ENCODE peak calls at places on chromosomes 7 and 10, in eight cellular contexts. F, V, U, Y, D, R, A and X are unnamed samples.

GRCh38 chr10:100340948-100341847 is 5.8 kb upstream of the SCD start:
- DNase-seq in F (peak), V (no peak), U (peak), Y (no peak), D (no peak), R (no peak), A (no peak), X (no peak)

GRCh38 chr7:83751217-83751616 is 102.3 kb upstream of the SEMA3E start:
- DNase-seq in F (peak), V (no peak), U (peak), Y (no peak), D (no peak), R (peak), A (no peak), X (no peak)

GRCh38 chr10:85105614-85106013 is 777.2 kb downstream of the CCSER2 start:
- DNase-seq in F (no peak), V (peak), U (no peak), Y (no peak), D (no peak), R (no peak), A (no peak), X (no peak)

GRCh38 chr10:117342638-117343037 is 32.6 kb downstream of the PDZD8 start:
- DNase-seq in F (peak), V (no peak), U (no peak), Y (no peak), D (no peak), R (peak), A (no peak), X (no peak)

GRCh38 chr7:37930226-37930948 is 9.9 kb downstream of the EPDR1 start:
- DNase-seq in F (peak), V (no peak), U (peak), Y (no peak), D (no peak), R (no peak), A (no peak), X (no peak)

GRCh38 chr10:125840955-125841354 is 17.6 kb downstream of the BCCIP start:
- DNase-seq in F (peak), V (no peak), U (peak), Y (no peak), D (peak), R (peak), A (no peak), X (no peak)

GRCh38 chr10:79007037-79007842 is 61.5 kb upstream of the ZMIZ1 start:
- DNase-seq in F (no peak), V (no peak), U (peak), Y (no peak), D (no peak), R (no peak), A (no peak), X (no peak)

GRCh38 chr10:24383681-24384106 is 174.8 kb downstream of the KIAA1217 start:
- DNase-seq in F (peak), V (peak), U (peak), Y (peak), D (peak), R (peak), A (no peak), X (peak)

GRCh38 chr10:86969421-86970041 is 1.2 kb downstream of the ADIRF start:
- DNase-seq in F (peak), V (no peak), U (peak), Y (no peak), D (no peak), R (peak), A (no peak), X (no peak)

GRCh38 chr7:44796034-44796503 is 412 bp upstream of the PPIA start:
- DNase-seq in F (peak), V (peak), U (no peak), Y (no peak), D (peak), R (peak), A (peak), X (peak)

GRCh38 chr10:62755662-62756653 is 48.6 kb upstream of the ADO start:
- DNase-seq in F (no peak), V (no peak), U (no peak), Y (no peak), D (no peak), R (no peak), A (peak), X (no peak)

GRCh38 chr7:143492043-143492471 is 14.4 kb downstream of the TAS2R41 start:
- DNase-seq in F (peak), V (no peak), U (peak), Y (no peak), D (no peak), R (peak), A (no peak), X (no peak)

GRCh38 chr10:46270086-46270811 is 16.5 kb upstream of the ANTXRL start:
- DNase-seq in F (no peak), V (no peak), U (no peak), Y (no peak), D (no peak), R (no peak), A (peak), X (no peak)

GRCh38 chr10:24009736-24010135 is 199.2 kb upstream of the KIAA1217 start:
- DNase-seq in F (no peak), V (no peak), U (no peak), Y (no peak), D (no peak), R (no peak), A (no peak), X (no peak)

GRCh38 chr7:80934286-80934685 is 15.4 kb upstream of the SEMA3C start:
- DNase-seq in F (peak), V (no peak), U (no peak), Y (no peak), D (no peak), R (peak), A (no peak), X (no peak)

GRCh38 chr10:24848169-24848688 is 104.2 kb downstream of the PRTFDC1 start:
- DNase-seq in F (peak), V (no peak), U (peak), Y (no peak), D (no peak), R (no peak), A (no peak), X (no peak)

GRCh38 chr10:132098539-132099421 is 33.0 kb downstream of the JAKMIP3 start:
- DNase-seq in F (no peak), V (no peak), U (no peak), Y (no peak), D (no peak), R (no peak), A (no peak), X (no peak)

GRCh38 chr7:142516038-142516501 is 233.2 kb upstream of the PRSS1 start:
- DNase-seq in F (peak), V (peak), U (peak), Y (no peak), D (peak), R (peak), A (peak), X (peak)

GRCh38 chr10:128545216-128545615 is 419.0 kb upstream of the MKI67 start:
- DNase-seq in F (no peak), V (no peak), U (no peak), Y (no peak), D (no peak), R (no peak), A (no peak), X (no peak)

GRCh38 chr10:66982792-66983481 is 57.1 kb downstream of the LRRTM3 start:
- DNase-seq in F (no peak), V (peak), U (no peak), Y (no peak), D (no peak), R (no peak), A (no peak), X (peak)

GRCh38 chr7:94578615-94579014 is 69.0 kb downstream of the CASD1 start:
- DNase-seq in F (no peak), V (no peak), U (peak), Y (no peak), D (no peak), R (no peak), A (no peak), X (peak)

GRCh38 chr10:50407077-50407801 is 155.9 kb upstream of the ASAH2 start:
- DNase-seq in F (no peak), V (no peak), U (no peak), Y (no peak), D (no peak), R (no peak), A (no peak), X (no peak)

GRCh38 chr7:41451826-41452225 is 251.1 kb downstream of the INHBA start:
- DNase-seq in F (peak), V (no peak), U (no peak), Y (no peak), D (no peak), R (peak), A (no peak), X (no peak)

GRCh38 chr7:139574618-139575337 is 51.3 kb downstream of the CLEC2L start:
- DNase-seq in F (no peak), V (no peak), U (peak), Y (no peak), D (no peak), R (no peak), A (no peak), X (no peak)

GRCh38 chr7:93890041-93890463 is 501 bp downstream of the TFPI2 start:
- DNase-seq in F (peak), V (peak), U (peak), Y (no peak), D (no peak), R (peak), A (no peak), X (no peak)

GRCh38 chr7:95421847-95422444 is 12.9 kb downstream of the PON2 start:
- DNase-seq in F (peak), V (no peak), U (peak), Y (no peak), D (no peak), R (no peak), A (no peak), X (no peak)

GRCh38 chr10:114680557-114681117 is 22.6 kb upstream of the ABLIM1 start:
- DNase-seq in F (no peak), V (no peak), U (peak), Y (no peak), D (no peak), R (no peak), A (no peak), X (no peak)

GRCh38 chr7:11667810-11668185 is 164.2 kb downstream of the THSD7A start:
- DNase-seq in F (no peak), V (no peak), U (no peak), Y (no peak), D (no peak), R (no peak), A (no peak), X (no peak)

GRCh38 chr10:102785818-102786217 is 42.1 kb downstream of the WBP1L start:
- DNase-seq in F (peak), V (no peak), U (no peak), Y (no peak), D (no peak), R (no peak), A (no peak), X (no peak)

GRCh38 chr7:35253182-35253679 is 669 bp downstream of the TBX20 start:
- DNase-seq in F (peak), V (peak), U (no peak), Y (no peak), D (no peak), R (no peak), A (peak), X (no peak)

GRCh38 chr10:22053048-22053447 is 49.5 kb upstream of the DNAJC1 start:
- DNase-seq in F (no peak), V (no peak), U (no peak), Y (no peak), D (no peak), R (no peak), A (no peak), X (peak)

GRCh38 chr7:20776214-20776875 is 10.3 kb downstream of the SP8 start:
- DNase-seq in F (no peak), V (no peak), U (no peak), Y (no peak), D (no peak), R (no peak), A (no peak), X (no peak)

GRCh38 chr7:66697451-66698438 is 42.8 kb upstream of the RABGEF1 start:
- DNase-seq in F (peak), V (no peak), U (peak), Y (no peak), D (no peak), R (peak), A (no peak), X (no peak)